ENCODE peak calls at places on chromosomes 4 and X, in four cellular contexts. G is astrocyte, Z is retina, H is A549. S is an unnamed sample.

GRCh38 chr4:164529058-164529457 is 224.9 kb upstream of the SMIM31 start:
- DNase-seq in Z (no peak), H (no peak), G (no peak), S (no peak)

GRCh38 chr4:177032341-177032740 is 239.6 kb upstream of the VEGFC start:
- DNase-seq in G (no peak), H (no peak), Z (no peak), S (no peak)

GRCh38 chr4:182918791-182919302 is 1.7 kb upstream of the DCTD start:
- DNase-seq in G (no peak), H (no peak), Z (no peak), S (peak)

GRCh38 chr4:1578968-1579833 is 104.9 kb downstream of the FAM53A start:
- DNase-seq in Z (peak), G (peak), H (peak), S (peak)

GRCh38 chr4:10647811-10648210 is 36.8 kb downstream of the CLNK start:
- DNase-seq in G (no peak), H (no peak), Z (no peak), S (no peak)

GRCh38 chr4:105990933-105991332 is 95.7 kb downstream of the NPNT start:
- DNase-seq in H (no peak), G (peak), Z (no peak), S (no peak)

GRCh38 chr4:84529169-84529751 is 30.2 kb upstream of the NKX6-1 start:
- DNase-seq in G (no peak), H (peak), Z (no peak), S (no peak)

GRCh38 chr4:108168213-108168671 is 490 bp downstream of the LEF1 start:
- DNase-seq in G (peak), Z (no peak), H (no peak), S (no peak)

GRCh38 chrX:136608295-136608933 is 39.5 kb upstream of the CD40LG start:
- DNase-seq in Z (no peak), H (no peak), G (no peak), S (peak)

GRCh38 chrX:70762285-70762684 is 146.2 kb downstream of the TEX11 start:
- DNase-seq in G (no peak), H (no peak), Z (no peak), S (no peak)

GRCh38 chr4:73311428-73311827 is 52.8 kb upstream of the ANKRD17 start:
- DNase-seq in H (no peak), Z (no peak), G (peak), S (no peak)

GRCh38 chrX:73932522-73932921 is 369.5 kb downstream of the CHIC1 start:
- DNase-seq in H (no peak), Z (no peak), G (no peak), S (no peak)

GRCh38 chr4:107519057-107519456 is 201.0 kb downstream of the PAPSS1 start:
- DNase-seq in G (no peak), Z (no peak), H (no peak), S (no peak)

GRCh38 chr4:122539861-122540465 is 80.9 kb downstream of the IL21 start:
- DNase-seq in H (no peak), G (peak), Z (no peak), S (no peak)

GRCh38 chr4:1204286-1204827 is 32.0 kb upstream of the SPON2 start:
- DNase-seq in Z (no peak), H (no peak), G (no peak), S (peak)

GRCh38 chrX:16852617-16853179 is 17.5 kb downstream of the RBBP7 start:
- DNase-seq in H (no peak), G (no peak), Z (no peak), S (no peak)

GRCh38 chrX:14920196-14920595 is 47.0 kb downstream of the MOSPD2 start:
- DNase-seq in G (peak), H (no peak), Z (no peak), S (no peak)

GRCh38 chr4:25936696-25937095 is 22.7 kb downstream of the SMIM20 start:
- DNase-seq in G (no peak), H (no peak), Z (no peak), S (no peak)

GRCh38 chr4:158496030-158496741 is 25.5 kb upstream of the RXFP1 start:
- DNase-seq in H (peak), Z (no peak), G (no peak), S (peak)

GRCh38 chr4:137514401-137515116 is 17.7 kb downstream of the PCDH18 start:
- DNase-seq in H (no peak), G (no peak), Z (no peak), S (no peak)

GRCh38 chr4:144656857-144657256 is 10.9 kb downstream of the HHIP start:
- DNase-seq in Z (no peak), G (no peak), H (no peak), S (no peak)

GRCh38 chr4:5638976-5639375 is 69.4 kb downstream of the EVC2 start:
- DNase-seq in Z (no peak), H (no peak), G (peak), S (no peak)

GRCh38 chrX:11765449-11765848 is 7.4 kb downstream of the MSL3 start:
- DNase-seq in G (no peak), Z (no peak), H (no peak), S (no peak)

GRCh38 chr4:4666693-4667642 is 125.1 kb upstream of the STX18 start:
- DNase-seq in Z (no peak), H (no peak), G (peak), S (no peak)

S was measured in stimulated activated naive CD8-positive, alpha-beta T cell treated with anti-CD3 and anti-CD28 coated beads, Interleukin-15, amount 100 ng/mL, for 72 hours.